ENCODE peak calls at places on chromosomes 1 and 21, in nine cellular contexts. W is activated naive CD4-positive, alpha-beta T cell treated with anti-CD3 and anti-CD28 coated beads for 36 hours; Z is NCI-H524 treated with DMSO at 0.1 percent for 48 hours; M is breast epithelium; F is iris pigment epithelial cell; I is A172; L is pancreas; O is activated CD8-positive, alpha-beta T cell treated with anti-CD3 and anti-CD28 coated beads, Interleukin-2, amount 10 ng/mL, durations not matched to agents 7 days and 5 days; D is stimulated activated CD4-positive, alpha-beta T cell treated with anti-CD3 and anti-CD28 coated beads, TNF-alpha, amount 100 ng/mL, for 24 hours. E is an unnamed sample.
A peak's percentile ranks its signal among the peaks of the same experiment; 100 is the strongest.

GRCh38 chr1:233112184-233113008 is 162.0 kb downstream of the NTPCR start:
- DNase-seq in W (no peak), Z (no peak), M (no peak), F (peak; percentile 36), I (peak; percentile 37), L (no peak), O (no peak), D (no peak), E (no peak)

GRCh38 chr1:150568567-150568966 is 10.8 kb downstream of the MCL1 start:
- DNase-seq in W (no peak), Z (no peak), M (no peak), F (no peak), I (no peak), L (no peak), O (no peak), D (no peak), E (no peak)

GRCh38 chr1:14142397-14143095 is 442.6 kb downstream of the PRDM2 start:
- DNase-seq in W (no peak), Z (no peak), M (peak; percentile 38), F (no peak), I (no peak), L (no peak), O (no peak), D (no peak), E (no peak)

GRCh38 chr21:34887729-34888568 is 161.2 kb downstream of the RUNX1 start:
- DNase-seq in W (peak; percentile 93), Z (no peak), M (peak; percentile 68), F (peak; percentile 98), I (peak; percentile 85), L (peak; percentile 73), O (peak; percentile 84), D (peak; percentile 92), E (peak; percentile 88)

GRCh38 chr1:193265716-193266115 is 79.3 kb upstream of the B3GALT2 start:
- DNase-seq in W (no peak), Z (no peak), M (no peak), F (no peak), I (no peak), L (no peak), O (no peak), D (no peak), E (no peak)

GRCh38 chr1:234260578-234260977 is 112.7 kb upstream of the COA6 start:
- DNase-seq in W (peak; percentile 69), Z (no peak), M (no peak), F (peak; percentile 16), I (peak; percentile 79), L (no peak), O (peak; percentile 28), D (peak; percentile 27), E (no peak)

GRCh38 chr1:227945891-227946623 is 1.7 kb downstream of the WNT9A start:
- DNase-seq in W (no peak), Z (no peak), M (peak; percentile 55), F (peak; percentile 49), I (peak; percentile 88), L (peak; percentile 91), O (no peak), D (no peak), E (no peak)

GRCh38 chr21:17467392-17467791 is 45.5 kb upstream of the CXADR start:
- DNase-seq in W (no peak), Z (no peak), M (no peak), F (peak; percentile 62), I (no peak), L (no peak), O (no peak), D (no peak), E (no peak)

GRCh38 chr1:115790846-115791245 is 22.3 kb upstream of the CASQ2 start:
- DNase-seq in W (no peak), Z (no peak), M (no peak), F (no peak), I (no peak), L (no peak), O (no peak), D (no peak), E (no peak)

GRCh38 chr1:81760487-81761097 is 40.1 kb upstream of the ADGRL2 start:
- DNase-seq in W (no peak), Z (no peak), M (no peak), F (peak; percentile 28), I (no peak), L (no peak), O (no peak), D (no peak), E (no peak)

GRCh38 chr1:52056937-52057231 is 789 bp downstream of the BTF3L4 start:
- DNase-seq in W (no peak), Z (no peak), M (no peak), F (peak; percentile 58), I (no peak), L (no peak), O (no peak), D (no peak), E (no peak)

GRCh38 chr1:236800002-236800620 is 5.0 kb downstream of the MTR start:
- DNase-seq in W (peak; percentile 40), Z (no peak), M (no peak), F (peak; percentile 55), I (no peak), L (no peak), O (no peak), D (no peak), E (no peak)

GRCh38 chr1:64900916-64901315 is 65.4 kb downstream of the JAK1 start:
- DNase-seq in W (no peak), Z (no peak), M (no peak), F (no peak), I (no peak), L (no peak), O (no peak), D (no peak), E (no peak)

GRCh38 chr1:186255286-186255685 is 119.8 kb downstream of the TPR start:
- DNase-seq in W (no peak), Z (no peak), M (no peak), F (no peak), I (no peak), L (no peak), O (no peak), D (no peak), E (no peak)

GRCh38 chr1:40662864-40663263 is 2.6 kb downstream of the RIMS3 start:
- DNase-seq in W (peak; percentile 33), Z (no peak), M (no peak), F (peak; percentile 18), I (peak; percentile 65), L (no peak), O (peak; percentile 29), D (peak; percentile 32), E (peak; percentile 23)